ENCODE peak calls at places on chromosomes 7 and 10, in five cellular contexts. One of them, this sample, is unnamed.

GRCh38 chr10:29522038-29522855 is 112.5 kb downstream of the SVIL start:
- DNase-seq in body of pancreas: no peak
- DNase-seq in T-helper 1 cell: no peak
- DNase-seq in left ventricle myocardium superior: no peak
- DNase-seq in GM06990: no peak
- DNase-seq in this sample: no peak

GRCh38 chr10:60186315-60187071 is 203.2 kb downstream of the ANK3 start:
- DNase-seq in body of pancreas: peak; percentile 58
- DNase-seq in T-helper 1 cell: no peak
- DNase-seq in left ventricle myocardium superior: peak; percentile 67
- DNase-seq in GM06990: no peak
- DNase-seq in this sample: no peak

GRCh38 chr10:49254556-49255318 is 44.2 kb upstream of the C10orf71 start:
- DNase-seq in body of pancreas: no peak
- DNase-seq in T-helper 1 cell: no peak
- DNase-seq in left ventricle myocardium superior: no peak
- DNase-seq in GM06990: no peak
- DNase-seq in this sample: no peak

GRCh38 chr10:79400567-79401004 is 44.8 kb downstream of the ZCCHC24 start:
- DNase-seq in body of pancreas: peak; percentile 64
- DNase-seq in T-helper 1 cell: no peak
- DNase-seq in left ventricle myocardium superior: peak; percentile 73
- DNase-seq in GM06990: peak; percentile 37
- DNase-seq in this sample: no peak

GRCh38 chr7:8389898-8390642 is 43.3 kb upstream of the NXPH1 start:
- DNase-seq in body of pancreas: peak; percentile 51
- DNase-seq in T-helper 1 cell: no peak
- DNase-seq in left ventricle myocardium superior: peak; percentile 31
- DNase-seq in GM06990: no peak
- DNase-seq in this sample: peak; percentile 3

GRCh38 chr7:66894463-66895080 is 26.5 kb upstream of the TMEM248 start:
- DNase-seq in body of pancreas: no peak
- DNase-seq in T-helper 1 cell: no peak
- DNase-seq in left ventricle myocardium superior: no peak
- DNase-seq in GM06990: no peak
- DNase-seq in this sample: peak; percentile 14

GRCh38 chr7:1225462-1226154 is 7.1 kb upstream of the UNCX start:
- DNase-seq in body of pancreas: peak; percentile 29
- DNase-seq in T-helper 1 cell: no peak
- DNase-seq in left ventricle myocardium superior: peak; percentile 52
- DNase-seq in GM06990: peak; percentile 44
- DNase-seq in this sample: no peak

GRCh38 chr10:89115876-89116627 is 91.1 kb downstream of the CH25H start:
- DNase-seq in body of pancreas: no peak
- DNase-seq in T-helper 1 cell: no peak
- DNase-seq in left ventricle myocardium superior: no peak
- DNase-seq in GM06990: no peak
- DNase-seq in this sample: peak; percentile 80

GRCh38 chr7:52876402-52876801 is 159.0 kb upstream of the POM121L12 start:
- DNase-seq in body of pancreas: no peak
- DNase-seq in T-helper 1 cell: no peak
- DNase-seq in left ventricle myocardium superior: no peak
- DNase-seq in GM06990: no peak
- DNase-seq in this sample: no peak

GRCh38 chr7:47149971-47150370 is 431.9 kb downstream of the TNS3 start:
- DNase-seq in body of pancreas: no peak
- DNase-seq in T-helper 1 cell: no peak
- DNase-seq in left ventricle myocardium superior: no peak
- DNase-seq in GM06990: peak; percentile 15
- DNase-seq in this sample: no peak

GRCh38 chr7:28311670-28312069 is 100.6 kb upstream of the CREB5 start:
- DNase-seq in body of pancreas: no peak
- DNase-seq in T-helper 1 cell: no peak
- DNase-seq in left ventricle myocardium superior: no peak
- DNase-seq in GM06990: no peak
- DNase-seq in this sample: no peak

GRCh38 chr7:21364838-21365267 is 63.0 kb upstream of the SP4 start:
- DNase-seq in body of pancreas: no peak
- DNase-seq in T-helper 1 cell: no peak
- DNase-seq in left ventricle myocardium superior: no peak
- DNase-seq in GM06990: peak; percentile 46
- DNase-seq in this sample: peak; percentile 45

GRCh38 chr10:31706921-31707571 is 221.6 kb downstream of the ARHGAP12 start:
- DNase-seq in body of pancreas: no peak
- DNase-seq in T-helper 1 cell: no peak
- DNase-seq in left ventricle myocardium superior: peak; percentile 56
- DNase-seq in GM06990: peak; percentile 52
- DNase-seq in this sample: no peak

GRCh38 chr7:52161483-52161882 is 844.9 kb upstream of the COBL start:
- DNase-seq in body of pancreas: no peak
- DNase-seq in T-helper 1 cell: no peak
- DNase-seq in left ventricle myocardium superior: no peak
- DNase-seq in GM06990: no peak
- DNase-seq in this sample: no peak

GRCh38 chr7:70631732-70632131 is 500.2 kb upstream of the GALNT17 start:
- DNase-seq in body of pancreas: no peak
- DNase-seq in T-helper 1 cell: no peak
- DNase-seq in left ventricle myocardium superior: no peak
- DNase-seq in GM06990: no peak
- DNase-seq in this sample: no peak

GRCh38 chr7:135877799-135878198 is 99.4 kb downstream of the MTPN start:
- DNase-seq in body of pancreas: no peak
- DNase-seq in T-helper 1 cell: no peak
- DNase-seq in left ventricle myocardium superior: no peak
- DNase-seq in GM06990: no peak
- DNase-seq in this sample: peak; percentile 94

GRCh38 chr10:103510791-103511757 is 17.6 kb downstream of the NEURL1 start:
- DNase-seq in body of pancreas: no peak
- DNase-seq in T-helper 1 cell: no peak
- DNase-seq in left ventricle myocardium superior: no peak
- DNase-seq in GM06990: no peak
- DNase-seq in this sample: no peak

GRCh38 chr10:110694820-110695219 is 50.7 kb downstream of the RBM20 start:
- DNase-seq in body of pancreas: no peak
- DNase-seq in T-helper 1 cell: no peak
- DNase-seq in left ventricle myocardium superior: no peak
- DNase-seq in GM06990: no peak
- DNase-seq in this sample: no peak

GRCh38 chr10:21364196-21365114 is 161.0 kb downstream of the SKIDA1 start:
- DNase-seq in body of pancreas: no peak
- DNase-seq in T-helper 1 cell: no peak
- DNase-seq in left ventricle myocardium superior: peak; percentile 34
- DNase-seq in GM06990: no peak
- DNase-seq in this sample: peak; percentile 89

GRCh38 chr10:100825946-100826660 is 80.7 kb downstream of the PAX2 start:
- DNase-seq in body of pancreas: no peak
- DNase-seq in T-helper 1 cell: no peak
- DNase-seq in left ventricle myocardium superior: no peak
- DNase-seq in GM06990: no peak
- DNase-seq in this sample: no peak

GRCh38 chr10:124020871-124021823 is 72.3 kb downstream of the CHST15 start:
- DNase-seq in body of pancreas: no peak
- DNase-seq in T-helper 1 cell: no peak
- DNase-seq in left ventricle myocardium superior: no peak
- DNase-seq in GM06990: no peak
- DNase-seq in this sample: peak; percentile 90

GRCh38 chr10:5292196-5292735 is 72.5 kb upstream of the UCN3 start:
- DNase-seq in body of pancreas: no peak
- DNase-seq in T-helper 1 cell: peak; percentile 33
- DNase-seq in left ventricle myocardium superior: no peak
- DNase-seq in GM06990: no peak
- DNase-seq in this sample: no peak

GRCh38 chr7:20329389-20330175 is 1.1 kb upstream of the ITGB8 start:
- DNase-seq in body of pancreas: peak; percentile 79
- DNase-seq in T-helper 1 cell: no peak
- DNase-seq in left ventricle myocardium superior: peak; percentile 62
- DNase-seq in GM06990: peak; percentile 58
- DNase-seq in this sample: peak; percentile 94

GRCh38 chr7:1569016-1569415 is 816 bp downstream of the PSMG3 start:
- DNase-seq in body of pancreas: no peak
- DNase-seq in T-helper 1 cell: no peak
- DNase-seq in left ventricle myocardium superior: peak; percentile 19
- DNase-seq in GM06990: no peak
- DNase-seq in this sample: peak; percentile 36

GRCh38 chr7:148380581-148381419 is 209.8 kb upstream of the C7orf33 start:
- DNase-seq in body of pancreas: no peak
- DNase-seq in T-helper 1 cell: no peak
- DNase-seq in left ventricle myocardium superior: no peak
- DNase-seq in GM06990: no peak
- DNase-seq in this sample: no peak

GRCh38 chr10:62136931-62137330 is 131.7 kb downstream of the RTKN2 start:
- DNase-seq in body of pancreas: no peak
- DNase-seq in T-helper 1 cell: no peak
- DNase-seq in left ventricle myocardium superior: no peak
- DNase-seq in GM06990: no peak
- DNase-seq in this sample: no peak

GRCh38 chr7:98981701-98982100 is 103.4 kb downstream of the TRRAP start:
- DNase-seq in body of pancreas: no peak
- DNase-seq in T-helper 1 cell: no peak
- DNase-seq in left ventricle myocardium superior: no peak
- DNase-seq in GM06990: no peak
- DNase-seq in this sample: no peak

GRCh38 chr7:41870017-41870416 is 167.1 kb upstream of the INHBA start:
- DNase-seq in body of pancreas: no peak
- DNase-seq in T-helper 1 cell: no peak
- DNase-seq in left ventricle myocardium superior: no peak
- DNase-seq in GM06990: no peak
- DNase-seq in this sample: no peak

GRCh38 chr10:97701438-97702064 is 12.0 kb upstream of the MARVELD1 start:
- DNase-seq in body of pancreas: peak; percentile 64
- DNase-seq in T-helper 1 cell: peak; percentile 27
- DNase-seq in left ventricle myocardium superior: no peak
- DNase-seq in GM06990: no peak
- DNase-seq in this sample: peak; percentile 75

GRCh38 chr10:11605807-11606408 is 5.5 kb downstream of the USP6NL start:
- DNase-seq in body of pancreas: no peak
- DNase-seq in T-helper 1 cell: no peak
- DNase-seq in left ventricle myocardium superior: no peak
- DNase-seq in GM06990: no peak
- DNase-seq in this sample: no peak

GRCh38 chr10:78528749-78529204 is 495.1 kb downstream of the RPS24 start:
- DNase-seq in body of pancreas: peak; percentile 25
- DNase-seq in T-helper 1 cell: no peak
- DNase-seq in left ventricle myocardium superior: no peak
- DNase-seq in GM06990: no peak
- DNase-seq in this sample: no peak

GRCh38 chr7:148753224-148753623 is 54.5 kb downstream of the CUL1 start:
- DNase-seq in body of pancreas: no peak
- DNase-seq in T-helper 1 cell: no peak
- DNase-seq in left ventricle myocardium superior: no peak
- DNase-seq in GM06990: no peak
- DNase-seq in this sample: no peak